ENCODE peak calls at places on chromosome 9, in seven cellular contexts. W is astrocyte of the cerebellum, K is astrocyte of the spinal cord, O is dorsolateral prefrontal cortex, J is pancreas, M is fibroblast of the aortic adventitia, F is lung. V is an unnamed sample.

GRCh38 chr9:114117996-114118830 is 19.1 kb upstream of the KIF12 start:
- DNase-seq in W (no peak), K (no peak), O (peak), J (peak), M (no peak), F (peak), V (no peak)

GRCh38 chr9:36749461-36749860 is 176.8 kb downstream of the MELK start:
- DNase-seq in W (no peak), K (no peak), O (no peak), J (no peak), M (no peak), F (no peak), V (no peak)

GRCh38 chr9:13962006-13962405 is 351.9 kb downstream of the NFIB start:
- DNase-seq in W (no peak), K (no peak), O (no peak), J (no peak), M (peak), F (no peak), V (no peak)

GRCh38 chr9:121886759-121887485 is 206.2 kb downstream of the TTLL11 start:
- DNase-seq in W (no peak), K (peak), O (no peak), J (no peak), M (no peak), F (no peak), V (no peak)

GRCh38 chr9:114198249-114199040 is 43.1 kb downstream of the COL27A1 start:
- DNase-seq in W (no peak), K (no peak), O (no peak), J (no peak), M (no peak), F (no peak), V (no peak)

GRCh38 chr9:75803130-75803529 is 87.3 kb upstream of the PCSK5 start:
- DNase-seq in W (peak), K (peak), O (no peak), J (no peak), M (peak), F (no peak), V (no peak)

GRCh38 chr9:77305622-77306365 is 128.5 kb downstream of the VPS13A start:
- DNase-seq in W (no peak), K (no peak), O (no peak), J (no peak), M (peak), F (no peak), V (no peak)

GRCh38 chr9:73423891-73424290 is 272.2 kb downstream of the ANXA1 start:
- DNase-seq in W (no peak), K (no peak), O (no peak), J (no peak), M (peak), F (no peak), V (no peak)

GRCh38 chr9:131162886-131163285 is 37.5 kb downstream of the NUP214 start:
- DNase-seq in W (no peak), K (no peak), O (no peak), J (no peak), M (no peak), F (no peak), V (no peak)

GRCh38 chr9:133147412-133148271 is 16.1 kb downstream of the GBGT1 start:
- DNase-seq in W (no peak), K (peak), O (peak), J (peak), M (peak), F (peak), V (peak)

GRCh38 chr9:94139672-94140417 is 55.6 kb downstream of the PTPDC1 start:
- DNase-seq in W (peak), K (peak), O (no peak), J (peak), M (peak), F (peak), V (no peak)

GRCh38 chr9:5953743-5954707 is 61.4 kb downstream of the RANBP6 start:
- DNase-seq in W (no peak), K (no peak), O (no peak), J (no peak), M (no peak), F (no peak), V (no peak)
- H3K4me3 ChIP-seq in W (no peak), K (no peak), O (no peak), J (no peak), M (no peak), F (no peak), V (no peak)

GRCh38 chr9:72022846-72023245 is 37.6 kb downstream of the C9orf57 start:
- DNase-seq in W (peak), K (peak), O (no peak), J (no peak), M (peak), F (no peak), V (no peak)
- H3K4me3 ChIP-seq in W (no peak), K (no peak), O (no peak), J (no peak), M (no peak), F (no peak), V (no peak)

DNA sequence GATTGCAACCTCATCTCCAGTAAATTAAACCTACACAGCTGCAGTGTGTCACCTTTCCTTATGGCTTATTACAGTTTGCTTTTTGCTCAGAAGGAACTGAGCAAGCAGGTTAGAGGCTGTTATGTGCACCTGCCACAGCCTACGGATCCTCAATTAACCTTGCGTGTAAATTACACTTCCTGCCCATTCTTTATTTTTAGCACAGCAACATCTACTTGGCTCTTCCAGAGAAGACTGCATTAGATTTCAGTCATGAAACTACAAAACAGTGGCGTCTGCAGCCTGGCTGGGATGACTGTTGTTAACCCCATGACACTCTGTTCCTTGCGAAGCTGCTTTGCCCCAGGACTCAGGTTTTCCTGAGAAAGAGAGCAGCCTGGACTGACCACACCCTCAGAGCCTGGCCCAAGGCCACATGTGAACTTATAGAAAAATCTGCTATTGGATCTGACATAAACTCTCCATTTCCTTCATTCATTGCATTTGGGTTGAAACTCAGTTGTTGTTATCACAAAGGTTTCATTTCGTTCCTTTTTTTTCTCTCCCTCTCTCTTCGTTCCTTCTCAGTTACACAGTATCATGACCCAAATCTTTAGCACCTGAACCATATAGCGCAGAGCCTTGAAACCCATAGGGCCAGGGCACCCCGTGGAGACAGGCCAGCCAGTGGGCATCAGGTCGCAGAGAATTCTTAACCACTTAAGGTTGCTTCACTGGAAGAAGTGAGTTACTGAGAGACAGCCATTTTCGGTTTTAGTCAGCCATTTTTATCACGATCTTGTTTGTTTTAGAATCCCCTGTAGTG is 138.6 kb downstream of the PALM2AKAP2 start:
- DNase-seq in W (no peak), K (no peak), O (no peak), J (no peak), M (no peak), F (no peak), V (no peak)
- H3K4me3 ChIP-seq in W (no peak), K (no peak), O (no peak), J (no peak), M (no peak), F (no peak), V (peak)

DNA sequence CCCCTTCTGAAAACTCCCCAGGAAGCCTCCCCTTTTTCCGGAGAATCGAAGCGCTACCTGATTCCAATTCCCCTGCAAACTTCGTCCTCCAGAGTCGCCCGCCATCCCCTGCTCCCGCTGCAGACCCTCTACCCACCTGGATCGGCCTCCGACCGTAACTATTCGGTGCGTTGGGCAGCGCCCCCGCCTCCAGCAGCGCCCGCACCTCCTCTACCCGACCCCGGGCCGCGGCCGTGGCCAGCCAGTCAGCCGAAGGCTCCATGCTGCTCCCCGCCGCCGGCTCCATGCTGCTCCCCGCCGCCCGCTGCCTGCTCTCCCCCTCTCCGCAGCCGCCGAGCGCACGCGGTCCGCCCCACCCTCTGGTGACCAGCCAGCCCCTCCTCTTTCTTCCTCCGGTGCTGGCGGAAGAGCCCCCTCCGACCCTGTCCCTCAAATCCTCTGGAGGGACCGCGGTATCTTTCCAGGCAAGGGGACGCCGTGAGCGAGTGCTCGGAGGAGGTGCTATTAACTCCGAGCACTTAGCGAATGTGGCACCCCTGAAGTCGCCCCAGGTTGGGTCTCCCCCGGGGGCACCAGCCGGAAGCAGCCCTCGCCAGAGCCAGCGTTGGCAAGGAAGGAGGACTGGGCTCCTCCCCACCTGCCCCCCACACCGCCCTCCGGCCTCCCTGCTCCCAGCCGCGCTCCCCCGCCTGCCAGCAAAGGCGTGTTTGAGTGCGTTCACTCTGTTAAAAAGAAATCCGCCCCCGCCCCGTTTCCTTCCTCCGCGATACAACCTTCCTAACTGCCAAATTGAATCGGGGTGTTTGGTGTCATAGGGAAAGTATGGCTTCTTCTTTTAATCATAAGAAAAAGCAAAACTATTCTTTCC is 19.4 kb downstream of the CDKN2A start:
- DNase-seq in W (no peak), K (peak), O (peak), J (no peak), M (no peak), F (no peak), V (peak)
- H3K4me3 ChIP-seq in W (peak), K (peak), O (peak), J (peak), M (peak), F (peak), V (peak)

GRCh38 chr9:136664799-136665082 is 2.0 kb downstream of the EGFL7 start:
- DNase-seq in W (no peak), K (no peak), O (no peak), J (no peak), M (no peak), F (no peak), V (no peak)
- H3K4me3 ChIP-seq in W (no peak), K (no peak), O (peak), J (no peak), M (no peak), F (peak), V (no peak)

GRCh38 chr9:123423036-123423640 is 67.1 kb downstream of the CRB2 start:
- DNase-seq in W (no peak), K (no peak), O (no peak), J (no peak), M (no peak), F (no peak), V (no peak)
- H3K4me3 ChIP-seq in W (no peak), K (no peak), O (no peak), J (no peak), M (no peak), F (no peak), V (no peak)

GRCh38 chr9:89777544-89777943 is 172.7 kb downstream of the GADD45G start:
- DNase-seq in W (no peak), K (no peak), O (no peak), J (no peak), M (no peak), F (no peak), V (no peak)

GRCh38 chr9:89776795-89777194 is 172.0 kb downstream of the GADD45G start:
- DNase-seq in W (no peak), K (no peak), O (no peak), J (no peak), M (no peak), F (no peak), V (no peak)

GRCh38 chr9:89779816-89780215 is 175.0 kb downstream of the GADD45G start:
- DNase-seq in W (no peak), K (no peak), O (no peak), J (no peak), M (no peak), F (no peak), V (no peak)

GRCh38 chr9:89779416-89779815 is 174.6 kb downstream of the GADD45G start:
- DNase-seq in W (no peak), K (no peak), O (no peak), J (no peak), M (no peak), F (no peak), V (no peak)

DNA sequence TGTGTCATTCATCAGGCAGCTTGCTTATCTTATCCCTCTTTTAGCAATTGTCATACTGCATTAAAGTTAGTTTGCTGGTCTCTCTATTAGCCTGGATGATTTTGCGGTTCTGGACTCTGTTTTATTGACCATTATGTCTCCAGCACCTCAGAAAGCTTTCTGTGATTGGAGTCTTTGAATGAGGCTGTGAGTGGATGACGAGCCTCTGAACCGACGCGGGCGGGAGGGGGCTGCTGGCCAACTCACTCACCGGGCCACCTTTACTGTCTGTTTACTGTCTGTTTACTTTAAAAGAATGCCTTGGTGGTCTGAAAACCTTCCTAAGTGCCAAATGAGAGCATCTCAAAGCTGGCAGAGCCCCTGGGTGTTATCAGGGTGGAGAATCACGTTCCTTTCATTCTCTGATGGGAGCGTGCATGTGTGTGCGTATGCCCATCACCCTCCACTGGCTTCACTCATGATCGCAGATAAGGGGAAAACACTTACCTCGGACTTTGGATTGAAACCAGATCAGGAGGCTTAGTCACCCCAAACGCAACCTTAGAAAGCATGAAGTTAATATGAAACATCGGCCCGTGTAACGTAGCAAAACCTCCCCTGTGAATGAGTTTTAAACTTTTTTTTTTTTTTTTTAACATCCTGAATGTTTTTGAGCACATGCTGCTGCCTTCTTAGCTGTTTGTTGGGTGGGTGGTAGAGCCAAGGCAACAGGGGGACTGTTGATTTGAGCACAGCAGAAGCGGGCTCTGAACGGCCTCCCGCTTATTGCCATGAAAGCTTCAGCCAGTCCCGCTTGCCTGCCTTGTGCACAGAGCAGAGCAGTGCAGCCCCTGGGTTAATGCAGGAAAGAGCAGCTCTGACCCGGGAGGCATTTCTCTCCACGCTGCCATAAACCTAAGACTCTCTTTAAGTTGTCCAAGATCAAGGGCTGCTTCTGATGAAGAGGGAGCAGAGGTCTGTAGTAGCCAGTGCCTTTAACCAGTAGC is 173.6 kb downstream of the GADD45G start:
- DNase-seq in W (no peak), K (no peak), O (no peak), J (no peak), M (no peak), F (no peak), V (no peak)
- H3K4me3 ChIP-seq in W (no peak), K (no peak), O (no peak), J (no peak), M (no peak), F (no peak), V (no peak)